ENCODE peak calls at places on chromosomes 11 and 22, in nine cellular contexts. F is HTR-8/SVneo; N is NT2/D1; H is kidney epithelial cell; K is activated CD4-positive, alpha-beta T cell treated with anti-CD3 and anti-CD28 coated beads, Interleukin-2, amount 50 U/mL, for 4 hours; X is central memory CD4-positive, alpha-beta T cell; U is MM.1S; I is NCI-H1092 treated with DMSO at 0.1 percent for 48 hours; J is left ventricle myocardium inferior. A is an unnamed sample.

GRCh38 chr11:126588630-126589491 is 233.4 kb downstream of the ST3GAL4 start:
- DNase-seq in F (no peak), N (no peak), H (no peak), K (no peak), X (no peak), U (no peak), I (peak; percentile 97), J (no peak), A (no peak)

GRCh38 chr22:25661067-25661466 is 80.9 kb upstream of the MYO18B start:
- DNase-seq in F (no peak), N (no peak), H (no peak), K (no peak), X (no peak), U (no peak), I (peak; percentile 61), J (no peak), A (no peak)

GRCh38 chr22:43811777-43812148 is 342 bp downstream of the EFCAB6 start:
- DNase-seq in F (no peak), N (no peak), H (no peak), K (no peak), X (no peak), U (peak; percentile 19), I (no peak), J (no peak), A (peak; percentile 7)

GRCh38 chr22:42313804-42314581 is 43.5 kb upstream of the TCF20 start:
- DNase-seq in F (no peak), N (peak; percentile 67), H (peak; percentile 35), K (peak; percentile 33), X (peak; percentile 53), U (peak; percentile 15), I (peak; percentile 96), J (peak; percentile 45), A (peak; percentile 30)

GRCh38 chr11:120216426-120217102 is 5.7 kb downstream of the OAF start:
- DNase-seq in F (no peak), N (no peak), H (no peak), K (no peak), X (no peak), U (no peak), I (no peak), J (peak; percentile 15), A (no peak)

GRCh38 chr11:77020751-77021150 is 13.4 kb upstream of the B3GNT6 start:
- DNase-seq in F (peak; percentile 54), N (no peak), H (no peak), K (no peak), X (no peak), U (no peak), I (no peak), J (no peak), A (no peak)

GRCh38 chr11:76147106-76147735 is 59.1 kb downstream of the WNT11 start:
- DNase-seq in F (no peak), N (no peak), H (no peak), K (no peak), X (no peak), U (no peak), I (no peak), J (no peak), A (no peak)

GRCh38 chr22:46577361-46578249 is 40.2 kb upstream of the CELSR1 start:
- DNase-seq in F (no peak), N (no peak), H (no peak), K (no peak), X (peak; percentile 16), U (no peak), I (no peak), J (peak; percentile 28), A (no peak)

GRCh38 chr11:113974741-113975470 is at the start of gene HTR3A:
- DNase-seq in F (peak; percentile 39), N (peak; percentile 55), H (no peak), K (no peak), X (no peak), U (no peak), I (peak; percentile 93), J (peak; percentile 65), A (no peak)

GRCh38 chr22:23168381-23169031 is 11.8 kb upstream of the BCR start:
- DNase-seq in F (no peak), N (no peak), H (no peak), K (no peak), X (no peak), U (no peak), I (no peak), J (no peak), A (no peak)

GRCh38 chr11:17531071-17531817 is 13.0 kb downstream of the USH1C start:
- DNase-seq in F (no peak), N (no peak), H (no peak), K (no peak), X (no peak), U (no peak), I (peak; percentile 76), J (no peak), A (no peak)

GRCh38 chr11:14643697-14644395 is at the start of gene PDE3B:
- DNase-seq in F (peak; percentile 18), N (peak; percentile 54), H (peak; percentile 9), K (peak; percentile 46), X (peak; percentile 61), U (peak; percentile 91), I (peak; percentile 76), J (peak; percentile 84), A (peak; percentile 49)

GRCh38 chr11:31968774-31969433 is 122.0 kb upstream of the RCN1 start:
- DNase-seq in F (peak; percentile 35), N (no peak), H (no peak), K (no peak), X (no peak), U (no peak), I (no peak), J (no peak), A (no peak)

GRCh38 chr11:90798769-90799168 is 575.9 kb upstream of the CHORDC1 start:
- DNase-seq in F (no peak), N (no peak), H (no peak), K (no peak), X (no peak), U (no peak), I (no peak), J (no peak), A (no peak)

GRCh38 chr22:28181332-28181731 is 262.3 kb upstream of the PITPNB start:
- DNase-seq in F (no peak), N (no peak), H (no peak), K (no peak), X (no peak), U (no peak), I (no peak), J (no peak), A (no peak)

GRCh38 chr11:9004310-9004945 is 627 bp upstream of the NRIP3 start:
- DNase-seq in F (no peak), N (no peak), H (no peak), K (no peak), X (no peak), U (no peak), I (peak; percentile 43), J (no peak), A (no peak)

GRCh38 chr11:8760896-8761295 is 78.3 kb downstream of the RPL27A start:
- DNase-seq in F (no peak), N (no peak), H (no peak), K (no peak), X (no peak), U (no peak), I (no peak), J (no peak), A (peak; percentile 12)

GRCh38 chr22:23110190-23110921 is 31.4 kb downstream of the RSPH14 start:
- DNase-seq in F (no peak), N (no peak), H (no peak), K (no peak), X (no peak), U (no peak), I (peak; percentile 87), J (no peak), A (no peak)

GRCh38 chr11:34560511-34560910 is 46.9 kb upstream of the ELF5 start:
- DNase-seq in F (no peak), N (no peak), H (no peak), K (no peak), X (no peak), U (no peak), I (no peak), J (no peak), A (no peak)

GRCh38 chr22:29006346-29006745 is 55.3 kb downstream of the C22orf31 start:
- DNase-seq in F (no peak), N (no peak), H (no peak), K (no peak), X (no peak), U (no peak), I (no peak), J (no peak), A (no peak)

GRCh38 chr22:27919943-27920755 is 1.1 kb upstream of the PITPNB start:
- DNase-seq in F (peak; percentile 24), N (peak; percentile 20), H (no peak), K (no peak), X (no peak), U (no peak), I (peak; percentile 58), J (no peak), A (peak; percentile 4)

GRCh38 chr11:8206251-8207079 is 37.6 kb upstream of the RIC3 start:
- DNase-seq in F (no peak), N (no peak), H (no peak), K (no peak), X (no peak), U (no peak), I (peak; percentile 89), J (peak; percentile 41), A (peak; percentile 18)

GRCh38 chr11:40388097-40388818 is 1071.2 kb downstream of the LRRC4C start:
- DNase-seq in F (peak; percentile 5), N (no peak), H (peak; percentile 54), K (no peak), X (no peak), U (no peak), I (no peak), J (no peak), A (no peak)

GRCh38 chr11:90187839-90188238 is 35.0 kb downstream of the CHORDC1 start:
- DNase-seq in F (no peak), N (no peak), H (no peak), K (no peak), X (no peak), U (no peak), I (no peak), J (no peak), A (no peak)

GRCh38 chr11:103420593-103420992 is 311.4 kb downstream of the DYNC2H1 start:
- DNase-seq in F (no peak), N (no peak), H (peak; percentile 12), K (no peak), X (no peak), U (peak; percentile 38), I (no peak), J (no peak), A (no peak)

GRCh38 chr11:19886498-19886897 is 173.9 kb downstream of the NAV2 start:
- DNase-seq in F (no peak), N (no peak), H (no peak), K (no peak), X (no peak), U (no peak), I (no peak), J (no peak), A (no peak)

GRCh38 chr11:134223066-134223465 is 701 bp downstream of the NCAPD3 start:
- DNase-seq in F (no peak), N (no peak), H (no peak), K (no peak), X (no peak), U (no peak), I (no peak), J (no peak), A (peak; percentile 5)

GRCh38 chr22:24089951-24090350 is 78.8 kb downstream of the CABIN1 start:
- DNase-seq in F (no peak), N (no peak), H (no peak), K (no peak), X (no peak), U (no peak), I (no peak), J (no peak), A (no peak)

GRCh38 chr22:50074551-50075042 is 10.6 kb downstream of the MLC1 start:
- DNase-seq in F (no peak), N (no peak), H (no peak), K (no peak), X (no peak), U (no peak), I (peak; percentile 39), J (no peak), A (no peak)

GRCh38 chr11:44684886-44685285 is 41.9 kb upstream of the TSPAN18 start:
- DNase-seq in F (no peak), N (no peak), H (no peak), K (no peak), X (no peak), U (no peak), I (no peak), J (no peak), A (no peak)

GRCh38 chr22:44671742-44672141 is 30.3 kb upstream of the PRR5 start:
- DNase-seq in F (no peak), N (no peak), H (peak; percentile 28), K (no peak), X (no peak), U (no peak), I (no peak), J (no peak), A (peak; percentile 82)

A was measured in AML-193.